ENCODE peak calls at places on chromosome 4, in eight cellular contexts. T is HFFc6, N is PC-9, C is IMR-90, U is adrenal gland, I is NB4, R is tibial artery, K is lower lobe of right lung. V is an unnamed sample.

GRCh38 chr4:103998752-103999151 is 279.0 kb upstream of the TACR3 start:
- DNase-seq in C (no peak), N (no peak), R (no peak), U (no peak), K (no peak), T (no peak), I (no peak), V (no peak)

GRCh38 chr4:56622176-56622575 is 58.9 kb downstream of the HOPX start:
- DNase-seq in T (no peak), K (no peak), R (no peak), I (no peak), C (no peak), U (no peak), N (no peak), V (no peak)

GRCh38 chr4:152947311-152947710 is 11.2 kb downstream of the FHDC1 start:
- DNase-seq in T (no peak), U (no peak), K (no peak), R (no peak), C (no peak), I (no peak), N (no peak), V (no peak)

GRCh38 chr4:88335092-88335665 is 43.5 kb upstream of the HERC6 start:
- DNase-seq in K (no peak), U (no peak), R (no peak), C (peak; percentile 24), I (no peak), T (peak; percentile 4), N (no peak), V (no peak)

GRCh38 chr4:119010909-119011606 is 122.4 kb downstream of the SYNPO2 start:
- DNase-seq in C (no peak), K (peak; percentile 49), I (peak; percentile 35), U (no peak), R (peak; percentile 75), T (no peak), N (no peak), V (no peak)

GRCh38 chr4:181301735-181302380 is 941.3 kb upstream of the TENM3 start:
- DNase-seq in N (peak; percentile 20), I (peak; percentile 54), C (peak; percentile 43), T (no peak), U (no peak), K (peak; percentile 58), R (no peak), V (peak; percentile 69)

GRCh38 chr4:113683143-113683542 is 78.4 kb downstream of the CAMK2D start:
- DNase-seq in C (no peak), T (no peak), N (no peak), R (no peak), K (no peak), U (no peak), I (no peak), V (no peak)

GRCh38 chr4:40739347-40739746 is 10.4 kb upstream of the NSUN7 start:
- DNase-seq in R (no peak), T (no peak), K (no peak), U (no peak), C (no peak), N (no peak), I (no peak), V (no peak)

GRCh38 chr4:38529189-38530115 is 134.5 kb upstream of the KLF3 start:
- DNase-seq in U (peak; percentile 76), T (no peak), C (no peak), R (no peak), N (peak; percentile 68), I (peak; percentile 80), K (peak; percentile 66), V (peak; percentile 65)

GRCh38 chr4:152500798-152501434 is 35.0 kb downstream of the FBXW7 start:
- DNase-seq in K (no peak), R (no peak), U (peak; percentile 58), N (peak; percentile 34), T (peak; percentile 83), C (peak; percentile 93), I (peak; percentile 90), V (peak; percentile 58)

GRCh38 chr4:102620697-102621497 is 119.7 kb downstream of the NFKB1 start:
- DNase-seq in K (no peak), I (peak; percentile 71), N (peak; percentile 43), C (peak; percentile 82), T (peak; percentile 87), U (peak; percentile 77), R (no peak), V (peak; percentile 55)

DNA sequence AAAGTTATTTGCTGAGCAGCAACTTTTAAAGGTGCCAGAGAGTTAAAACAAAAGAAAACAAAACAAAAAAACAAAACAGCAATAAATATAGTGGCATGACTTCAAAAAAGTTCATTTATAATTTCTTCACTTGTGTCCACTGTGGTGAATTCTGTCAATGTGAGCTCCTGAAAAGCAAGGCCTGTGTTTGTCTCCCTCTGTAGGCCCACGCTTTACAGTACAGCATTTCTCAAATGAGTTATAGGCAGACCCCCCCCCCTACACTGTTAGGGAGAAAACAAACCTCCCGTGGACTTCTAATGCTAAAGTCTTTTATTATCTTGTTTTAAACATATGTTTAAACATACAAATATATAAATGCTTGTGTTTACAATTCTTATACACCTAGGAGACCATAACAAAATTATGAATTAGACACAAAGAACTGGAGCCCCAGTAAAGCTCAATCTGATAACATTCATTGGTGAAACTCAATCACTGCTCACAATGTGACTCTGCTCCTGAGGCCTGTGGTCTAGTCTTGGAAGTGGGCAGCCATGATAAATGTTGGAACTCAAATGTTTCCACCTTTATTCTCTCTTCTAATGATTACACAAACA is 47.0 kb upstream of the SCOC start:
- DNase-seq in K (no peak), R (no peak), U (peak; percentile 76), N (peak; percentile 25), I (peak; percentile 36), T (peak; percentile 33), C (peak; percentile 65), V (peak; percentile 14)
- TF ChIP-seq CTCF in K (peak; percentile 64), R (peak; percentile 65), U (peak; percentile 57), N (peak; percentile 55), I (peak; percentile 31), T (peak; percentile 80), C (peak; percentile 74), V (peak; percentile 32)

DNA sequence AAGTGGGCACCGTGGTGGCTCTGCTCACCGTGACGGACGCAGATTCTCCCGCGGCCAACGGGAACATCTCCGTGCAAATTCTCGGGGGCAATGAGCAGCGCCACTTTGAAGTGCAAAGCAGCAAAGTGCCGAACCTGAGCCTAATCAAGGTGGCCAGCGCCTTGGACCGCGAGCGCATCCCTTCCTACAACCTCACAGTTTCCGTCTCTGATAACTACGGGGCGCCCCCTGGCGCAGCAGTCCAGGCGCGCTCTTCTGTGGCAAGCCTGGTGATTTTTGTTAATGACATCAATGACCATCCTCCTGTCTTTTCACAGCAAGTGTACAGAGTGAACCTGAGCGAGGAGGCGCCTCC is 2.7 kb downstream of the FAT4 start:
- DNase-seq in C (peak; percentile 54), T (no peak), N (no peak), K (peak; percentile 52), U (peak; percentile 81), R (peak; percentile 48), I (peak; percentile 1), V (no peak)
- TF ChIP-seq CTCF in C (peak; percentile 61), T (peak; percentile 60), N (no peak), K (peak; percentile 39), U (no peak), R (no peak), I (no peak), V (no peak)

GRCh38 chr4:148999924-149000323 is 557.7 kb upstream of the NR3C2 start:
- DNase-seq in N (no peak), U (no peak), K (no peak), C (no peak), I (no peak), T (no peak), R (no peak), V (no peak)

GRCh38 chr4:148998719-148999118 is 556.5 kb upstream of the NR3C2 start:
- DNase-seq in K (no peak), U (no peak), N (no peak), R (no peak), T (no peak), I (peak; percentile 30), C (peak; percentile 17), V (peak; percentile 9)
- TF ChIP-seq CTCF in K (no peak), U (no peak), N (no peak), R (no peak), T (peak; percentile 78), I (peak; percentile 26), C (peak; percentile 54), V (no peak)

GRCh38 chr4:172892300-172892699 is 276.3 kb upstream of the GALNT7 start:
- DNase-seq in I (peak; percentile 45), R (no peak), C (peak; percentile 3), T (no peak), N (no peak), K (no peak), U (no peak), V (peak; percentile 10)
- TF ChIP-seq CTCF in I (peak; percentile 81), R (no peak), C (peak; percentile 37), T (peak; percentile 42), N (peak; percentile 66), K (no peak), U (peak; percentile 41), V (peak; percentile 32)

DNA sequence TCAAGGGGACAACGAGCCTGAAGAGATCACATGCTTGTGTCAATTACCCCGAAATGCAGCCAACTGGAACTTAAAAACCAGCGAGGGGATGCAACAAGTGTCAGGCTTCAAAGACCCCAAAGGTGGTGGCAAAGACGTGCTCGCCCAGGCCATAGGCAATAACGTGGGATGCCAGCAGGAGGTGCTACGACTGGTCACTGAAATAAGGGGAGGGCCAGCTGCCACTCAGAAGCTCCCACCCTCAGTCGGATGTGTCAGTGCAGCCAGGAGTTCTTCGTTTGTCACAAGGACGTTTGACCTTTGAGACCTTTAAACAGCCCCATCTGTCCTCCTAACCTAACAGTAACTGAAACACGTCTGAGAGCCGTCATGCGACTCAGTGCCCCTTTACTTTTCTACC is 556.8 kb upstream of the PCDH10 start:
- DNase-seq in R (no peak), T (no peak), C (no peak), N (no peak), I (no peak), K (no peak), U (no peak), V (no peak)
- TF ChIP-seq CTCF in R (no peak), T (no peak), C (no peak), N (no peak), I (no peak), K (no peak), U (no peak), V (no peak)

GRCh38 chr4:81405900-81406401 is 65.8 kb downstream of the RASGEF1B start:
- DNase-seq in R (no peak), I (peak; percentile 74), T (peak; percentile 73), C (peak; percentile 77), U (peak; percentile 66), N (peak; percentile 8), K (no peak), V (peak; percentile 49)

GRCh38 chr4:81408341-81408740 is 63.4 kb downstream of the RASGEF1B start:
- DNase-seq in K (no peak), N (no peak), U (no peak), T (no peak), I (no peak), R (no peak), C (no peak), V (no peak)

GRCh38 chr4:81407726-81408125 is 64.0 kb downstream of the RASGEF1B start:
- DNase-seq in T (no peak), N (no peak), R (no peak), U (no peak), K (no peak), C (no peak), I (no peak), V (no peak)

GRCh38 chr4:81409836-81410235 is 61.9 kb downstream of the RASGEF1B start:
- DNase-seq in C (no peak), K (no peak), T (no peak), U (no peak), I (no peak), N (no peak), R (no peak), V (no peak)

GRCh38 chr4:81404294-81404693 is 67.4 kb downstream of the RASGEF1B start:
- DNase-seq in R (no peak), T (no peak), I (no peak), K (no peak), U (no peak), N (peak; percentile 4), C (peak; percentile 5), V (no peak)
- TF ChIP-seq CTCF in R (no peak), T (no peak), I (no peak), K (no peak), U (no peak), N (no peak), C (peak; percentile 31), V (no peak)

V was measured in Calu3.